ENCODE peak calls at places on chromosome 16, in six cellular contexts. T, K, S, D, H and L are unnamed samples.
A peak's percentile ranks its signal among the peaks of the same experiment; 100 is the strongest.

GRCh38 chr16:89116341-89117238 is 22.9 kb downstream of the ACSF3 start:
- DNase-seq in K (no peak), T (no peak), D (no peak), S (no peak), H (no peak), L (no peak)

GRCh38 chr16:17476414-17477259 is 5.9 kb upstream of the XYLT1 start:
- DNase-seq in K (peak; percentile 20), T (peak; percentile 64), S (peak; percentile 39), D (peak; percentile 6), H (no peak), L (no peak)

GRCh38 chr16:82638095-82638798 is 11.5 kb downstream of the CDH13 start:
- DNase-seq in D (peak; percentile 93), H (no peak), K (no peak), S (no peak), T (no peak), L (no peak)

GRCh38 chr16:74758801-74759200 is 15.8 kb downstream of the FA2H start:
- DNase-seq in S (no peak), K (no peak), H (no peak), T (no peak), D (no peak), L (no peak)

GRCh38 chr16:86343111-86343642 is 167.2 kb upstream of the FOXF1 start:
- DNase-seq in S (no peak), D (peak; percentile 83), T (peak; percentile 23), K (no peak), H (no peak), L (no peak)

GRCh38 chr16:3950343-3951193 is 70.1 kb upstream of the CREBBP start:
- DNase-seq in H (no peak), T (no peak), K (peak; percentile 86), S (peak; percentile 69), D (peak; percentile 79), L (no peak)

GRCh38 chr16:54098247-54098646 is 188.3 kb downstream of the IRX3 start:
- DNase-seq in T (no peak), H (no peak), K (no peak), D (no peak), S (no peak), L (no peak)

GRCh38 chr16:67967183-67967955 is 1.1 kb downstream of the SLC12A4 start:
- DNase-seq in T (peak; percentile 47), S (no peak), K (no peak), D (peak; percentile 37), H (no peak), L (peak; percentile 42)

GRCh38 chr16:74501484-74502479 is 80.5 kb upstream of the CLEC18B start:
- DNase-seq in T (no peak), H (no peak), S (no peak), D (no peak), K (no peak), L (no peak)

GRCh38 chr16:17963185-17963836 is 373.2 kb downstream of the NPIPA8 start:
- DNase-seq in S (no peak), K (no peak), D (no peak), H (no peak), T (no peak), L (no peak)

GRCh38 chr16:85365120-85365519 is 248.0 kb upstream of the GSE1 start:
- DNase-seq in H (no peak), S (no peak), T (no peak), D (no peak), K (no peak), L (no peak)

DNA sequence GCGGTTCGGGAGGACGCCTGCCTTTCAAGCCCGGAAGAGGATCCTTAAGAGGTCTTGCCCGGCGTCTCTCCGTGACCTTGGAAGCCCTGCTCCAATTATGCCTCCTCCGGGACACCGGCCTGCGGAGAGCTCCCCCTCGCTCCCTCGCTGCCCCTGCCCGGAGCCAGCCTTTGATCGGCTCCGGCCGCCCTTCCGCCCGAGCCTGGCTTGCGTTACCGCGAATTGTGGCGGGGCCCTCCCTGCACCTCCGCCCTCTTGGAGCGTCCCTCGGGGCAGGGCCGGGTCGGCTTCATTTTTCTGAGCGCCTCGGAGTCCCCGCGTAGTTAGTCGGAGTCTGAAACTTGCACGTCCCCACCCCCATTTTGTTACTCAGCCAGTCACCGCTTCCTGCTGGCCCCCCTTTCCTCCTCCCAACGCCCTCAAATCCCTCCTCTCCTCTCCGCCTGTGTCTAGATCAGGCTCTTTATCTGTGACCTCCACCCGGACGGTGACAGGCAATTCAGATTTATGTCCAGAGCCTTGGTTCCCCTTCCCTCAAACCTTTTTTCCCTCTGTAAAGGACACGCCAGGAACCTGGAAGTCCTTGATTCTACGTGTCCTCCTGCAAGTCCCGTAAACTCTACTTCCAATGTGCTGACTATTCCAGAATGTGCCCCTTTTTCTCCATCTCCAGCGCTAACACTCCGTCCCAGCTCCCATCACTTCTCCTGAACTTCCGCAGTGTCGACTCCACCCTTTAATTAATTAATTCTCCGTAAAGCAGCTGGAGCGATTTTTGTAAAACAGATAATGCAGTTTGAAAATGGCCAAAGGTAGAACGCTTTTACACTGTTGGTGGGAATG is 569 bp upstream of the RABEP2 start:
- DNase-seq in H (no peak), K (no peak), T (peak; percentile 71), S (peak; percentile 76), D (peak; percentile 80), L (peak; percentile 84)
- TF ChIP-seq POLR2A in H (peak; percentile 51), K (no peak), T (peak; percentile 48), S (no peak), D (peak; percentile 45), L (no peak)

GRCh38 chr16:57729182-57729484 is 6.4 kb upstream of the KATNB1 start:
- DNase-seq in D (no peak), K (no peak), H (no peak), T (no peak), S (no peak), L (no peak)

GRCh38 chr16:57728336-57729181 is 7.0 kb upstream of the KATNB1 start:
- DNase-seq in T (no peak), H (no peak), D (no peak), S (no peak), K (no peak), L (no peak)

GRCh38 chr16:57732011-57732410 is 3.6 kb upstream of the KATNB1 start:
- DNase-seq in S (no peak), H (no peak), K (no peak), T (no peak), D (no peak), L (no peak)

GRCh38 chr16:57732683-57733082 is 2.9 kb upstream of the KATNB1 start:
- DNase-seq in T (no peak), K (no peak), D (no peak), H (no peak), S (no peak), L (peak; percentile 49)

GRCh38 chr16:57730771-57731730 is 4.5 kb upstream of the KATNB1 start:
- DNase-seq in S (no peak), T (no peak), D (no peak), H (no peak), K (no peak), L (no peak)
- TF ChIP-seq POLR2A in S (no peak), T (no peak), D (no peak), H (no peak), K (no peak), L (no peak)

GRCh38 chr16:87836844-87837581 is 32.3 kb downstream of the SLC7A5 start:
- DNase-seq in T (no peak), H (no peak), D (peak; percentile 82), S (no peak), K (no peak), L (no peak)
- TF ChIP-seq POLR2A in T (no peak), H (peak; percentile 17), D (no peak), S (no peak), K (no peak), L (no peak)

DNA sequence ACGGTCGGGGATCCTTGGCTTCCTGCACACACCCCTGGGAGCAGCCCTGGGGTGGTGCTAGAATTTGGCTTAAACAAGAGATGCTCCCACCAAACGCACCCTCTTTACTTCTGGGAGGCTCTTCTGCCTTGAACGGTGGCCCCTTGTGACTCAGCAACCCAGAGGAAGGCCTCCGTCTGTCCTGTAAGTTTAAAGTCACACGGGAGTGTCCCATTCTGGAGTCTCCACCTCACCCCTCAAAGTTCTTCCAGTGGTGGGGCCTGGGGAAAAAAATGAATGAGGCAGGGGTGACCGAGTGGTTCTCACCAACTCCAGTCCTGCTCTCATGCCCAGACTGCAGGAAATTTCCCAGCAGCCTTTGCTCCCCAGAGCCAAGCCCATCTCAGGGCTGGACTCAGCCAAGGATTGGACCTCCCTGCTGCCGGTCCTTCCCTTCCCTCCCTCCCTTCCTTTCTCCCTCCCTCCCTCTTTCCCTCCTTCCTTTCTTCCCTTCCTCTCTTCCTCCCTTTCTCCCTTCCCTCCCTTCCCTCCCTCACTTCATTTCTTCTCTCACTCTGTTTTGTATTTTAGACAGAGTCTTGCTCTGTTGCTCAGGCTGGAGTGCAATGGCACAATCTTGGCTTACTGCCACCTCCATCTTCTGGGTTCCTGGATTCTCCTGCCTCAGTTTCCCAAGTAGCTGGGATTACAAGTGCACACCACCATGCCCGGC is 11.4 kb downstream of the ITGAD start:
- DNase-seq in T (no peak), K (no peak), H (no peak), S (no peak), D (no peak), L (no peak)
- TF ChIP-seq POLR2A in T (no peak), K (no peak), H (no peak), S (no peak), D (no peak), L (no peak)

GRCh38 chr16:29806641-29807425 is 504 bp downstream of the MAZ start:
- DNase-seq in K (peak; percentile 67), H (peak; percentile 68), T (peak; percentile 63), S (no peak), D (peak; percentile 23), L (peak; percentile 85)
- TF ChIP-seq POLR2A in K (no peak), H (no peak), T (no peak), S (no peak), D (peak; percentile 28), L (no peak)

GRCh38 chr16:56950051-56950450 is 11.7 kb upstream of the CETP start:
- DNase-seq in D (no peak), K (no peak), H (no peak), T (no peak), S (no peak), L (no peak)
- TF ChIP-seq POLR2A in D (no peak), K (no peak), H (no peak), T (no peak), S (no peak), L (no peak)

DNA sequence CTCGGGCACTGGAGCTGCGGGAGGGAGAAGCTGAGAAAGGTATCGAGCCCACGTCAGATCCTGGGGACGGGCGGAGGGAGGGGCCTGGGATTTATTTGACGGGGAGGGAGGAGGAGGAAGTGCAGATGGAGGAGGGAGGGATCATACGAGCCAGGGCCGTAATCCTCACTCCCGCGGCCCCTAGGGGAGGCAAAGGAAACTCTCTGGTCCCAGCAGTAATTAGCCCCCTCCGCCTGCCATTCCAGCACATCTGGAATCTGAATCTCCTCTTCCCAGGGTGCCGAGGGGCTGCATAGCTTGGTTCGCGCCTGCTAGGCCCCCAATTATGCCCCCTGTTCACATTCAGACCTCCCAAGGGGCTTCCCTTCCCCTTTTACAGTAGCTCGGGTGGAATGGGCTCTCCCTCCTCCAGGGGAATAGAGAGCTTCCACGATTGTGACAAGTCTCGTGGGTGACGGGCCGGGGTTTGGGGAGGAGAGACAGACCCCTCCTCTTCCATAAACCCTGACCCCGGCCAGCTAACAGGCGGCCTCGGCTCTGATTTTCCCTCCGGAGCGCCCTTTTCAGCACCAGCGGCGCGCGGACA is at the start of gene SEZ6L2:
- DNase-seq in D (peak; percentile 79), S (no peak), H (no peak), K (no peak), T (no peak), L (no peak)
- TF ChIP-seq POLR2A in D (no peak), S (no peak), H (no peak), K (no peak), T (peak; percentile 15), L (no peak)

GRCh38 chr16:52742608-52743007 is 195.7 kb upstream of the TOX3 start:
- DNase-seq in S (no peak), K (no peak), T (no peak), H (no peak), D (no peak), L (no peak)
- TF ChIP-seq POLR2A in S (no peak), K (no peak), T (no peak), H (no peak), D (no peak), L (no peak)